ENCODE peak calls at places on chromosomes 12 and 14, in seven cellular contexts. R is SK-MEL-5; Q is WERI-Rb-1; I is osteocyte; C is HTR-8/SVneo; V is fibroblast of the aortic adventitia; B is activated CD4-positive, alpha-beta T cell treated with anti-CD3 and anti-CD28 coated beads, Interleukin-2, amount 50 U/mL, for 48 hours. F is an unnamed sample.

GRCh38 chr12:107330901-107331431 is 237.6 kb upstream of the CRY1 start:
- DNase-seq in C (no peak), V (no peak), I (no peak), Q (peak), B (no peak), R (no peak), F (no peak)

GRCh38 chr12:5581616-5582367 is 149.9 kb downstream of the NTF3 start:
- DNase-seq in B (no peak), C (no peak), Q (peak), I (no peak), V (no peak), R (no peak), F (no peak)

GRCh38 chr12:10033783-10034381 is 3.4 kb downstream of the CLEC9A start:
- DNase-seq in R (peak), Q (no peak), V (peak), I (no peak), C (peak), B (no peak), F (no peak)

GRCh38 chr12:80498059-80498728 is 54.2 kb downstream of the PTPRQ start:
- DNase-seq in B (no peak), Q (no peak), C (no peak), R (no peak), I (no peak), V (no peak), F (no peak)

GRCh38 chr14:55153951-55154350 is 24.9 kb downstream of the LGALS3 start:
- DNase-seq in B (no peak), V (no peak), I (no peak), R (no peak), C (no peak), Q (no peak), F (no peak)

GRCh38 chr12:124636138-124636968 is 68.9 kb upstream of the NCOR2 start:
- DNase-seq in C (no peak), I (no peak), B (peak), Q (peak), R (peak), V (peak), F (peak)

GRCh38 chr14:94466706-94467370 is 9.2 kb downstream of the SERPINA9 start:
- DNase-seq in I (no peak), C (no peak), R (no peak), B (no peak), V (no peak), Q (no peak), F (no peak)

GRCh38 chr14:94582199-94582750 is 1.0 kb downstream of the SERPINA5 start:
- DNase-seq in V (no peak), Q (no peak), C (no peak), I (no peak), B (no peak), R (no peak), F (no peak)

GRCh38 chr12:71469235-71469873 is 29.8 kb downstream of the LGR5 start:
- DNase-seq in Q (peak), V (peak), R (no peak), C (peak), I (no peak), B (no peak), F (peak)

GRCh38 chr12:63787306-63787705 is 7.6 kb downstream of the RXYLT1 start:
- DNase-seq in C (no peak), R (no peak), V (peak), B (no peak), Q (no peak), I (no peak), F (no peak)

GRCh38 chr14:92341791-92342190 is 18.8 kb downstream of the SLC24A4 start:
- DNase-seq in V (no peak), I (no peak), C (no peak), B (peak), R (no peak), Q (no peak), F (no peak)

GRCh38 chr14:23547924-23548323 is 3.6 kb downstream of the ZFHX2 start:
- DNase-seq in C (no peak), I (no peak), Q (no peak), R (no peak), V (no peak), B (no peak), F (no peak)

GRCh38 chr12:110638792-110639191 is 24.9 kb downstream of the TCTN1 start:
- DNase-seq in V (no peak), R (no peak), C (no peak), I (no peak), Q (no peak), B (no peak), F (no peak)

GRCh38 chr12:130333341-130333740 is 4.3 kb upstream of the PIWIL1 start:
- DNase-seq in V (no peak), I (no peak), Q (no peak), B (no peak), R (no peak), C (no peak), F (no peak)

GRCh38 chr14:100350283-100350926 is 27.3 kb downstream of the SLC25A47 start:
- DNase-seq in I (no peak), R (no peak), Q (no peak), C (no peak), V (no peak), B (no peak), F (no peak)

GRCh38 chr12:31736472-31736871 is 7.7 kb upstream of the AMN1 start:
- DNase-seq in V (peak), B (peak), C (no peak), Q (no peak), R (no peak), I (no peak), F (peak)

GRCh38 chr12:51434305-51434704 is 9.7 kb downstream of the SLC4A8 start:
- DNase-seq in B (no peak), C (no peak), I (no peak), V (no peak), R (no peak), Q (no peak), F (no peak)

GRCh38 chr14:82510007-82510406 is 976.4 kb upstream of the SEL1L start:
- DNase-seq in V (no peak), Q (no peak), C (no peak), B (no peak), R (no peak), I (no peak), F (no peak)

GRCh38 chr14:76876076-76876475 is 49.9 kb downstream of the LRRC74A start:
- DNase-seq in B (peak), Q (peak), C (peak), I (no peak), R (peak), V (peak), F (peak)

F was measured in K562.